ENCODE peak calls at places on chromosomes 11 and 22, in four cellular contexts. X is activated naive CD4-positive, alpha-beta T cell treated with anti-CD3 and anti-CD28 coated beads for 36 hours; C is stimulated activated naive CD4-positive, alpha-beta T cell; E is astrocyte of the spinal cord. H is an unnamed sample.

GRCh38 chr22:39997939-39998726 is 3.4 kb downstream of the FAM83F start:
- DNase-seq in X (no peak), C (no peak), E (peak), H (peak)

GRCh38 chr11:111541209-111542061 is 915 bp downstream of the LAYN start:
- DNase-seq in X (no peak), C (no peak), E (peak), H (peak)

GRCh38 chr11:4957396-4957795 is 1.9 kb upstream of the OR51A2 start:
- DNase-seq in X (no peak), C (no peak), E (no peak), H (no peak)

GRCh38 chr11:57288771-57289579 is 35.8 kb downstream of the TNKS1BP1 start:
- DNase-seq in X (peak), C (no peak), E (peak), H (no peak)

GRCh38 chr11:13782395-13783080 is 114.1 kb downstream of the FAR1 start:
- DNase-seq in X (no peak), C (no peak), E (no peak), H (no peak)

GRCh38 chr11:132062031-132062430 is 691.6 kb downstream of the NTM start:
- DNase-seq in X (no peak), C (no peak), E (peak), H (no peak)

GRCh38 chr11:119338318-119338890 is 2.3 kb downstream of the C1QTNF5 start:
- DNase-seq in X (peak), C (peak), E (peak), H (peak)

GRCh38 chr22:43991316-43992020 is 32.6 kb upstream of the PARVB start:
- DNase-seq in X (no peak), C (no peak), E (no peak), H (no peak)

GRCh38 chr11:16897460-16898061 is 116.7 kb downstream of the PLEKHA7 start:
- DNase-seq in X (no peak), C (no peak), E (no peak), H (no peak)

GRCh38 chr11:102712140-102712539 is 6.6 kb upstream of the MMP27 start:
- DNase-seq in X (no peak), C (no peak), E (no peak), H (no peak)

GRCh38 chr11:11427185-11427944 is 74.3 kb upstream of the CSNK2A3 start:
- DNase-seq in X (no peak), C (no peak), E (no peak), H (no peak)

GRCh38 chr11:10164621-10165020 is 129.4 kb downstream of the SBF2 start:
- DNase-seq in X (no peak), C (no peak), E (no peak), H (no peak)

GRCh38 chr11:121530257-121530656 is 77.5 kb upstream of the SORL1-AS1 start:
- DNase-seq in X (no peak), C (no peak), E (no peak), H (no peak)

GRCh38 chr11:114330373-114330772 is 34.2 kb downstream of the NNMT start:
- DNase-seq in X (no peak), C (no peak), E (no peak), H (no peak)

GRCh38 chr22:27686534-27686933 is 115.0 kb downstream of the MN1 start:
- DNase-seq in X (no peak), C (no peak), E (peak), H (peak)

GRCh38 chr22:33188316-33188715 is 130.1 kb upstream of the SYN3 start:
- DNase-seq in X (no peak), C (no peak), E (no peak), H (no peak)

GRCh38 chr22:25050566-25050965 is 98.0 kb downstream of the KIAA1671 start:
- DNase-seq in X (no peak), C (no peak), E (no peak), H (no peak)

GRCh38 chr22:33409134-33409533 is 351.0 kb upstream of the SYN3 start:
- DNase-seq in X (no peak), C (no peak), E (no peak), H (no peak)

GRCh38 chr11:74577624-74578396 is 14.6 kb upstream of the POLD3 start:
- DNase-seq in X (no peak), C (no peak), E (peak), H (no peak)

GRCh38 chr22:47515384-47516125 is 753.1 kb downstream of the TBC1D22A start:
- DNase-seq in X (no peak), C (no peak), E (no peak), H (no peak)

GRCh38 chr11:117064275-117064674 is 34.0 kb downstream of the SIK3 start:
- DNase-seq in X (no peak), C (no peak), E (peak), H (no peak)

GRCh38 chr11:88398372-88399140 is 61.0 kb upstream of the CTSC start:
- DNase-seq in X (no peak), C (no peak), E (peak), H (no peak)

GRCh38 chr11:129652828-129653227 is 162.8 kb upstream of the TMEM45B start:
- DNase-seq in X (no peak), C (no peak), E (peak), H (no peak)

GRCh38 chr22:26778372-26778771 is 121.0 kb downstream of the MIAT start:
- DNase-seq in X (no peak), C (no peak), E (no peak), H (no peak)

GRCh38 chr22:37818397-37819099 is 4.6 kb upstream of the GALR3 start:
- DNase-seq in X (peak), C (peak), E (peak), H (peak)

GRCh38 chr22:40431021-40431420 is 60.6 kb downstream of the SGSM3 start:
- DNase-seq in X (no peak), C (no peak), E (no peak), H (no peak)

GRCh38 chr22:41781508-41781906 is 19.0 kb upstream of the CCDC134 start:
- DNase-seq in X (peak), C (peak), E (no peak), H (no peak)

GRCh38 chr11:123640677-123641494 is 13.5 kb downstream of the SCN3B start:
- DNase-seq in X (peak), C (peak), E (peak), H (peak)

GRCh38 chr11:75626692-75627536 is 41.9 kb downstream of the MAP6 start:
- DNase-seq in X (no peak), C (no peak), E (peak), H (no peak)

GRCh38 chr11:70806461-70807194 is 408.3 kb downstream of the CTTN start:
- DNase-seq in X (no peak), C (no peak), E (no peak), H (no peak)

GRCh38 chr11:316031-316701 is 2.3 kb downstream of the IFITM1 start:
- DNase-seq in X (peak), C (no peak), E (no peak), H (no peak)

GRCh38 chr11:100445231-100445735 is 241.8 kb upstream of the ARHGAP42 start:
- DNase-seq in X (no peak), C (no peak), E (peak), H (peak)

GRCh38 chr11:20477418-20478090 is 90.0 kb downstream of the PRMT3 start:
- DNase-seq in X (no peak), C (no peak), E (no peak), H (no peak)